ENCODE peak calls at places on chromosomes 12 and 14, in six cellular contexts. Q is hepatocyte; S is pancreas; V is fibroblast of the aortic adventitia; L is CD4-positive, alpha-beta T cell; U is left lung. P is an unnamed sample.
A peak's percentile ranks its signal among the peaks of the same experiment; 100 is the strongest.

GRCh38 chr14:75258079-75258802 is 20.4 kb upstream of the FOS start:
- DNase-seq in Q (peak; percentile 59), S (peak; percentile 52), V (peak; percentile 81), L (no peak), U (no peak), P (no peak)

GRCh38 chr14:55807059-55807499 is 227.1 kb downstream of the KTN1 start:
- DNase-seq in Q (peak; percentile 81), S (peak; percentile 85), V (peak; percentile 97), L (peak; percentile 68), U (no peak), P (peak; percentile 63)

GRCh38 chr12:113235976-113236375 is 14.7 kb downstream of the TPCN1 start:
- DNase-seq in Q (no peak), S (no peak), V (no peak), L (no peak), U (no peak), P (no peak)

GRCh38 chr12:94091624-94092023 is 56.8 kb upstream of the PLXNC1 start:
- DNase-seq in Q (no peak), S (no peak), V (peak; percentile 40), L (no peak), U (no peak), P (no peak)

GRCh38 chr12:53060721-53061276 is 10.9 kb downstream of the TNS2 start:
- DNase-seq in Q (peak; percentile 19), S (peak; percentile 64), V (no peak), L (no peak), U (peak; percentile 76), P (no peak)

GRCh38 chr12:78118036-78118435 is 287.3 kb downstream of the NAV3 start:
- DNase-seq in Q (no peak), S (no peak), V (no peak), L (no peak), U (no peak), P (no peak)

GRCh38 chr14:96268426-96269358 is 12.7 kb downstream of the BDKRB1 start:
- DNase-seq in Q (peak; percentile 81), S (peak; percentile 73), V (peak; percentile 98), L (no peak), U (no peak), P (no peak)

GRCh38 chr12:65004270-65004669 is 116.8 kb downstream of the WIF1 start:
- DNase-seq in Q (no peak), S (no peak), V (no peak), L (no peak), U (no peak), P (no peak)

GRCh38 chr14:95765016-95765415 is 51.1 kb upstream of the TCL1A start:
- DNase-seq in Q (no peak), S (no peak), V (no peak), L (no peak), U (no peak), P (no peak)

GRCh38 chr14:60845523-60845922 is 111.0 kb downstream of the MNAT1 start:
- DNase-seq in Q (no peak), S (no peak), V (no peak), L (no peak), U (no peak), P (no peak)

GRCh38 chr14:95041477-95042020 is 115.8 kb downstream of the DICER1 start:
- DNase-seq in Q (no peak), S (no peak), V (no peak), L (no peak), U (no peak), P (no peak)

GRCh38 chr12:2640281-2640680 is 154.5 kb upstream of the FKBP4 start:
- DNase-seq in Q (no peak), S (no peak), V (peak; percentile 78), L (no peak), U (no peak), P (no peak)

GRCh38 chr12:2641761-2642160 is 153.0 kb upstream of the FKBP4 start:
- DNase-seq in Q (no peak), S (no peak), V (no peak), L (no peak), U (no peak), P (no peak)

GRCh38 chr12:2642176-2642892 is 152.4 kb upstream of the FKBP4 start:
- DNase-seq in Q (no peak), S (no peak), V (no peak), L (no peak), U (no peak), P (no peak)

GRCh38 chr12:2640709-2641108 is 154.1 kb upstream of the FKBP4 start:
- DNase-seq in Q (peak; percentile 78), S (peak; percentile 9), V (peak; percentile 95), L (no peak), U (no peak), P (no peak)

DNA sequence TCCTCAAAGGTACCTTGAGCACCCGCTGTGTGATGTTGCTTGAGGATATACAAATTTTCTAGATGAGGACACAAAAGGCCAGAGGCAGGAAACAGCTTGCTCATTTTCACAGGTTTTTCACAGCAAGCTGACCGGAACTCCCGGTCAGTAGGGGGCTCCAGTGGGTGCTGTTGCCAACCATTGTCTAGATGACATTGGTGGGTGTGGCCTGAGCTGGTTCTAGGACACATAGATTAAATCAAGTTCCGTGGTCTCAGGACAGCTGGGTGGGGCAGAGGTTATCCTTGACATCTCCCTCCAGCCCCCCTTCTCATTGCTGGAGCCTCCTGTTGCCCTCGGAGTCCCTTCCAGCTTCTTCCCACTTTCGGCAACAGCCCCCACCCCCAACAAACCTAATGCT is 153.6 kb upstream of the FKBP4 start:
- DNase-seq in Q (peak; percentile 23), S (no peak), V (peak; percentile 31), L (no peak), U (no peak), P (no peak)
- TF ChIP-seq CTCF in Q (peak; percentile 9), S (no peak), V (peak; percentile 38), L (no peak), U (no peak), P (no peak)

GRCh38 chr12:56206373-56207166 is 15.2 kb downstream of the RNF41 start:
- DNase-seq in Q (peak; percentile 68), S (peak; percentile 39), V (peak; percentile 67), L (peak; percentile 18), U (no peak), P (no peak)

GRCh38 chr12:56202838-56203237 is 13.6 kb upstream of the SMARCC2 start:
- DNase-seq in Q (no peak), S (no peak), V (no peak), L (no peak), U (no peak), P (no peak)

GRCh38 chr12:56204275-56204674 is 15.0 kb upstream of the SMARCC2 start:
- DNase-seq in Q (no peak), S (no peak), V (no peak), L (no peak), U (no peak), P (no peak)

GRCh38 chr12:56208014-56208413 is 13.7 kb downstream of the RNF41 start:
- DNase-seq in Q (no peak), S (no peak), V (no peak), L (no peak), U (no peak), P (no peak)

DNA sequence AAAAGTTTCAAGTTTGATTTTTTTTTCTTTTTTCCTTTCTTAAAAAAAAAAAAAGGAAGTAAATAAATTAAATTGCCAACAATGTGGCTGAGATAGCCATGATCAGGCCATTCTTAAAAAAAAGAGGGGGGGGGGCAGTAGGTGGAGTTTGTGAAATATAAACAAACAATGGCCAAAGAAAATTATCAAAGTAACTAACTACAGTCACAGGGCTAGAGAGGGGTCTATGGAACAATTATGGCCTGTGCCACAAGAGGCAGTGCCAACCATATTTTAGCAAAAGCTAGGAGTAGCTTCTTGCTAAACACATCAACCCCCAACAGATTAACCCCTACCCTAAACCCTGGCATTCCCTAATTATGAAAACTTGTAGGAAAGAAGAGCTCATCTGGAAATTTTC is 16.2 kb upstream of the SMARCC2 start:
- DNase-seq in Q (no peak), S (no peak), V (no peak), L (no peak), U (no peak), P (no peak)
- TF ChIP-seq CTCF in Q (peak; percentile 13), S (no peak), V (no peak), L (no peak), U (no peak), P (no peak)

GRCh38 chr12:104737682-104738370 is 220.3 kb downstream of the SLC41A2 start:
- DNase-seq in Q (no peak), S (no peak), V (no peak), L (no peak), U (no peak), P (no peak)
- TF ChIP-seq CTCF in Q (no peak), S (no peak), V (no peak), L (no peak), U (no peak), P (no peak)

DNA sequence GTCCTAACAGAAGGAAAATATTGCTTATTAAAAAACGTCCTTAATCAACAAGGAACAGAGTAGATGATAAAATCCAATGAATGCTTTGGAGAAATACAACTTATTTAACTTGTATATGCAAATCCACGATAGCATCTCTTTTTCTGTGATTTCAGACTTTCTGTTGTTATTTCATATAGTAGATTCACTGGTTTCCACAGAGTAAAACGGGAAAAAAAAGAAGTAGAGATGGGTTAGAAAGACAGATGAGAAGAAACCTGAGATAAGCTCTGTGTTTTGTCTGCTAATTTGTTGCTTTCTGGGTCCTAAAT is 447.7 kb downstream of the RERGL start:
- DNase-seq in Q (no peak), S (no peak), V (no peak), L (no peak), U (no peak), P (no peak)
- TF ChIP-seq CTCF in Q (no peak), S (no peak), V (no peak), L (peak; percentile 16), U (no peak), P (peak; percentile 14)

GRCh38 chr14:94001501-94002396 is 4.6 kb downstream of the CCDC197 start:
- DNase-seq in Q (peak; percentile 84), S (peak; percentile 39), V (peak; percentile 76), L (peak; percentile 41), U (peak; percentile 81), P (no peak)

GRCh38 chr14:94008234-94008633 is 11.1 kb downstream of the CCDC197 start:
- DNase-seq in Q (no peak), S (no peak), V (no peak), L (no peak), U (peak; percentile 1), P (no peak)

GRCh38 chr14:94004015-94004414 is 6.9 kb downstream of the CCDC197 start:
- DNase-seq in Q (no peak), S (no peak), V (no peak), L (no peak), U (no peak), P (no peak)

GRCh38 chr14:94003397-94003796 is 6.3 kb downstream of the CCDC197 start:
- DNase-seq in Q (no peak), S (no peak), V (no peak), L (no peak), U (no peak), P (no peak)

DNA sequence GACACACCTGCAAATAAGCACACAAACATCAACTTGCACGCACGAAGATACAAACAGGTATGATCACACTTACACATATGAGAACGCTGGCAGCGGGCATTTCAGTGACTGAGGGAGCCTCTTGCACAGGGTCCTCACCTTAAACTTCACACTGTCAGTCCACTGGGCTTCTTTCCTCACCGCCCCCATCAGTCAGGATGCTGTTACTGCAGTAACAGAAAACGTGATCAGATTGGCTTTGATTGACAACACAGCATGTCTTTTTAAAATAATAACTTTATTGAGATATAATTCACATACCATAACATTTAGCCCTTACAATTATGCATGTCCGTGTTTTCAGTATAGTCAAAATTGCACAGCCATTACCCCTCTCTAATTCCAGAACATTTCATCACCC is 8.2 kb downstream of the CCDC197 start:
- DNase-seq in Q (no peak), S (no peak), V (no peak), L (no peak), U (peak; percentile 5), P (no peak)
- TF ChIP-seq CTCF in Q (peak; percentile 29), S (no peak), V (peak; percentile 53), L (no peak), U (peak; percentile 11), P (peak; percentile 43)